ENCODE peak calls at places on chromosomes 3 and 15, in eight cellular contexts. One of them, this sample, is unnamed.

GRCh38 chr15:59326856-59327255 is 45.8 kb downstream of the MYO1E start:
- DNase-seq in T-helper 9 cell: no peak
- DNase-seq in COR-L47: no peak
- DNase-seq in Daoy: no peak
- DNase-seq in GM03348: no peak
- DNase-seq in HFFc6: no peak
- DNase-seq in left colon: no peak
- DNase-seq in stimulated activated CD8-positive, alpha-beta memory T cell treated with anti-CD3 and anti-CD28 coated beads, Interleukin-4, amount 100 ng/mL, for 4 hours: no peak
- DNase-seq in this sample: no peak

GRCh38 chr3:27271890-27272289 is 97.3 kb downstream of the NEK10 start:
- DNase-seq in Daoy: no peak
- DNase-seq in T-helper 9 cell: no peak
- DNase-seq in stimulated activated CD8-positive, alpha-beta memory T cell treated with anti-CD3 and anti-CD28 coated beads, Interleukin-4, amount 100 ng/mL, for 4 hours: no peak
- DNase-seq in COR-L47: no peak
- DNase-seq in left colon: no peak
- DNase-seq in GM03348: no peak
- DNase-seq in HFFc6: no peak
- DNase-seq in this sample: no peak

GRCh38 chr15:90322531-90322930 is 29.6 kb upstream of the ZNF774 start:
- DNase-seq in GM03348: no peak
- DNase-seq in HFFc6: no peak
- DNase-seq in Daoy: peak; percentile 8
- DNase-seq in stimulated activated CD8-positive, alpha-beta memory T cell treated with anti-CD3 and anti-CD28 coated beads, Interleukin-4, amount 100 ng/mL, for 4 hours: no peak
- DNase-seq in T-helper 9 cell: no peak
- DNase-seq in left colon: no peak
- DNase-seq in COR-L47: no peak
- DNase-seq in this sample: no peak

GRCh38 chr3:41893977-41894376 is 67.9 kb downstream of the ULK4 start:
- DNase-seq in left colon: no peak
- DNase-seq in GM03348: peak; percentile 66
- DNase-seq in Daoy: peak; percentile 20
- DNase-seq in stimulated activated CD8-positive, alpha-beta memory T cell treated with anti-CD3 and anti-CD28 coated beads, Interleukin-4, amount 100 ng/mL, for 4 hours: no peak
- DNase-seq in T-helper 9 cell: no peak
- DNase-seq in COR-L47: peak; percentile 6
- DNase-seq in HFFc6: peak; percentile 42
- DNase-seq in this sample: peak; percentile 23

GRCh38 chr15:78951841-78952238 is 7.0 kb upstream of the CTSH start:
- DNase-seq in HFFc6: peak; percentile 17
- DNase-seq in COR-L47: no peak
- DNase-seq in stimulated activated CD8-positive, alpha-beta memory T cell treated with anti-CD3 and anti-CD28 coated beads, Interleukin-4, amount 100 ng/mL, for 4 hours: no peak
- DNase-seq in T-helper 9 cell: no peak
- DNase-seq in Daoy: peak; percentile 41
- DNase-seq in GM03348: no peak
- DNase-seq in left colon: no peak
- DNase-seq in this sample: peak; percentile 13

GRCh38 chr3:29463306-29463705 is 182.4 kb downstream of the RBMS3 start:
- DNase-seq in stimulated activated CD8-positive, alpha-beta memory T cell treated with anti-CD3 and anti-CD28 coated beads, Interleukin-4, amount 100 ng/mL, for 4 hours: no peak
- DNase-seq in GM03348: no peak
- DNase-seq in HFFc6: no peak
- DNase-seq in T-helper 9 cell: no peak
- DNase-seq in Daoy: no peak
- DNase-seq in left colon: no peak
- DNase-seq in COR-L47: no peak
- DNase-seq in this sample: no peak

GRCh38 chr3:14222457-14222856 is 43.8 kb downstream of the LSM3 start:
- DNase-seq in Daoy: no peak
- DNase-seq in left colon: no peak
- DNase-seq in T-helper 9 cell: no peak
- DNase-seq in stimulated activated CD8-positive, alpha-beta memory T cell treated with anti-CD3 and anti-CD28 coated beads, Interleukin-4, amount 100 ng/mL, for 4 hours: no peak
- DNase-seq in COR-L47: no peak
- DNase-seq in HFFc6: no peak
- DNase-seq in GM03348: peak; percentile 20
- DNase-seq in this sample: no peak

GRCh38 chr15:31437686-31438085 is 111.1 kb downstream of the KLF13 start:
- DNase-seq in COR-L47: no peak
- DNase-seq in GM03348: no peak
- DNase-seq in left colon: no peak
- DNase-seq in stimulated activated CD8-positive, alpha-beta memory T cell treated with anti-CD3 and anti-CD28 coated beads, Interleukin-4, amount 100 ng/mL, for 4 hours: no peak
- DNase-seq in T-helper 9 cell: no peak
- DNase-seq in HFFc6: no peak
- DNase-seq in Daoy: no peak
- DNase-seq in this sample: no peak

GRCh38 chr15:92808611-92809063 is 91.5 kb upstream of the CHD2 start:
- DNase-seq in stimulated activated CD8-positive, alpha-beta memory T cell treated with anti-CD3 and anti-CD28 coated beads, Interleukin-4, amount 100 ng/mL, for 4 hours: no peak
- DNase-seq in COR-L47: no peak
- DNase-seq in HFFc6: peak; percentile 28
- DNase-seq in left colon: no peak
- DNase-seq in T-helper 9 cell: peak; percentile 11
- DNase-seq in Daoy: no peak
- DNase-seq in GM03348: peak; percentile 66
- DNase-seq in this sample: no peak

GRCh38 chr3:172317984-172318383 is 130.3 kb downstream of the GHSR start:
- DNase-seq in GM03348: peak; percentile 88
- DNase-seq in left colon: no peak
- DNase-seq in COR-L47: no peak
- DNase-seq in HFFc6: peak; percentile 87
- DNase-seq in T-helper 9 cell: no peak
- DNase-seq in Daoy: peak; percentile 94
- DNase-seq in stimulated activated CD8-positive, alpha-beta memory T cell treated with anti-CD3 and anti-CD28 coated beads, Interleukin-4, amount 100 ng/mL, for 4 hours: no peak
- DNase-seq in this sample: no peak

GRCh38 chr3:188104050-188104449 is 49.9 kb upstream of the LPP start:
- DNase-seq in stimulated activated CD8-positive, alpha-beta memory T cell treated with anti-CD3 and anti-CD28 coated beads, Interleukin-4, amount 100 ng/mL, for 4 hours: no peak
- DNase-seq in Daoy: no peak
- DNase-seq in GM03348: no peak
- DNase-seq in left colon: no peak
- DNase-seq in HFFc6: peak; percentile 36
- DNase-seq in COR-L47: no peak
- DNase-seq in T-helper 9 cell: no peak
- DNase-seq in this sample: no peak

GRCh38 chr3:39291903-39292329 is 12.1 kb upstream of the CX3CR1 start:
- DNase-seq in HFFc6: peak; percentile 35
- DNase-seq in stimulated activated CD8-positive, alpha-beta memory T cell treated with anti-CD3 and anti-CD28 coated beads, Interleukin-4, amount 100 ng/mL, for 4 hours: peak; percentile 62
- DNase-seq in T-helper 9 cell: peak; percentile 60
- DNase-seq in Daoy: peak; percentile 42
- DNase-seq in COR-L47: no peak
- DNase-seq in left colon: peak; percentile 49
- DNase-seq in GM03348: peak; percentile 84
- DNase-seq in this sample: no peak

GRCh38 chr15:90249123-90249863 is at the start of gene TTLL13:
- DNase-seq in T-helper 9 cell: no peak
- DNase-seq in COR-L47: peak; percentile 89
- DNase-seq in HFFc6: peak; percentile 75
- DNase-seq in GM03348: peak; percentile 97
- DNase-seq in left colon: peak; percentile 97
- DNase-seq in Daoy: peak; percentile 95
- DNase-seq in stimulated activated CD8-positive, alpha-beta memory T cell treated with anti-CD3 and anti-CD28 coated beads, Interleukin-4, amount 100 ng/mL, for 4 hours: peak; percentile 42
- DNase-seq in this sample: peak; percentile 44

GRCh38 chr15:88193415-88193814 is 63.1 kb downstream of the NTRK3 start:
- DNase-seq in HFFc6: no peak
- DNase-seq in GM03348: no peak
- DNase-seq in left colon: no peak
- DNase-seq in Daoy: no peak
- DNase-seq in COR-L47: no peak
- DNase-seq in stimulated activated CD8-positive, alpha-beta memory T cell treated with anti-CD3 and anti-CD28 coated beads, Interleukin-4, amount 100 ng/mL, for 4 hours: no peak
- DNase-seq in T-helper 9 cell: no peak
- DNase-seq in this sample: no peak

GRCh38 chr3:72319202-72320095 is 528.8 kb downstream of the SHQ1 start:
- DNase-seq in GM03348: peak; percentile 42
- DNase-seq in T-helper 9 cell: no peak
- DNase-seq in stimulated activated CD8-positive, alpha-beta memory T cell treated with anti-CD3 and anti-CD28 coated beads, Interleukin-4, amount 100 ng/mL, for 4 hours: no peak
- DNase-seq in Daoy: peak; percentile 39
- DNase-seq in HFFc6: peak; percentile 58
- DNase-seq in COR-L47: no peak
- DNase-seq in left colon: no peak
- DNase-seq in this sample: no peak

GRCh38 chr3:49689046-49689886 is at the start of the genes MST1 and RNF123:
- DNase-seq in Daoy: peak; percentile 94
- DNase-seq in T-helper 9 cell: peak; percentile 93
- DNase-seq in GM03348: peak; percentile 95
- DNase-seq in COR-L47: no peak
- DNase-seq in left colon: peak; percentile 86
- DNase-seq in HFFc6: peak; percentile 74
- DNase-seq in stimulated activated CD8-positive, alpha-beta memory T cell treated with anti-CD3 and anti-CD28 coated beads, Interleukin-4, amount 100 ng/mL, for 4 hours: peak; percentile 73
- DNase-seq in this sample: no peak

GRCh38 chr3:114213262-114213668 is 24.1 kb downstream of the ZNF80 start:
- DNase-seq in left colon: no peak
- DNase-seq in COR-L47: no peak
- DNase-seq in Daoy: peak; percentile 28
- DNase-seq in T-helper 9 cell: no peak
- DNase-seq in stimulated activated CD8-positive, alpha-beta memory T cell treated with anti-CD3 and anti-CD28 coated beads, Interleukin-4, amount 100 ng/mL, for 4 hours: no peak
- DNase-seq in HFFc6: peak; percentile 81
- DNase-seq in GM03348: peak; percentile 16
- DNase-seq in this sample: peak; percentile 39

GRCh38 chr3:124429129-124429815 is 301.0 kb upstream of the UMPS start:
- DNase-seq in T-helper 9 cell: no peak
- DNase-seq in Daoy: peak; percentile 75
- DNase-seq in GM03348: peak; percentile 46
- DNase-seq in stimulated activated CD8-positive, alpha-beta memory T cell treated with anti-CD3 and anti-CD28 coated beads, Interleukin-4, amount 100 ng/mL, for 4 hours: no peak
- DNase-seq in left colon: no peak
- DNase-seq in HFFc6: peak; percentile 84
- DNase-seq in COR-L47: no peak
- DNase-seq in this sample: peak; percentile 69

GRCh38 chr15:100016632-100017031 is 283.4 kb upstream of the LYSMD4 start:
- DNase-seq in stimulated activated CD8-positive, alpha-beta memory T cell treated with anti-CD3 and anti-CD28 coated beads, Interleukin-4, amount 100 ng/mL, for 4 hours: no peak
- DNase-seq in left colon: no peak
- DNase-seq in T-helper 9 cell: no peak
- DNase-seq in Daoy: no peak
- DNase-seq in GM03348: no peak
- DNase-seq in COR-L47: no peak
- DNase-seq in HFFc6: no peak
- DNase-seq in this sample: no peak

GRCh38 chr15:38589502-38589901 is 24.9 kb upstream of the RASGRP1 start:
- DNase-seq in T-helper 9 cell: no peak
- DNase-seq in HFFc6: peak; percentile 71
- DNase-seq in COR-L47: no peak
- DNase-seq in left colon: no peak
- DNase-seq in Daoy: peak; percentile 80
- DNase-seq in GM03348: peak; percentile 76
- DNase-seq in stimulated activated CD8-positive, alpha-beta memory T cell treated with anti-CD3 and anti-CD28 coated beads, Interleukin-4, amount 100 ng/mL, for 4 hours: no peak
- DNase-seq in this sample: no peak

GRCh38 chr15:31250033-31250432 is 76.6 kb upstream of the KLF13 start:
- DNase-seq in GM03348: no peak
- DNase-seq in T-helper 9 cell: no peak
- DNase-seq in HFFc6: no peak
- DNase-seq in COR-L47: no peak
- DNase-seq in Daoy: no peak
- DNase-seq in stimulated activated CD8-positive, alpha-beta memory T cell treated with anti-CD3 and anti-CD28 coated beads, Interleukin-4, amount 100 ng/mL, for 4 hours: no peak
- DNase-seq in left colon: no peak
- DNase-seq in this sample: no peak

GRCh38 chr3:126156468-126156867 is 23.9 kb downstream of the ALDH1L1 start:
- DNase-seq in COR-L47: no peak
- DNase-seq in Daoy: no peak
- DNase-seq in T-helper 9 cell: no peak
- DNase-seq in left colon: no peak
- DNase-seq in HFFc6: no peak
- DNase-seq in GM03348: peak; percentile 36
- DNase-seq in stimulated activated CD8-positive, alpha-beta memory T cell treated with anti-CD3 and anti-CD28 coated beads, Interleukin-4, amount 100 ng/mL, for 4 hours: no peak
- DNase-seq in this sample: no peak

GRCh38 chr3:159987291-159987711 is 1.3 kb upstream of the IL12A start:
- DNase-seq in left colon: no peak
- DNase-seq in T-helper 9 cell: no peak
- DNase-seq in stimulated activated CD8-positive, alpha-beta memory T cell treated with anti-CD3 and anti-CD28 coated beads, Interleukin-4, amount 100 ng/mL, for 4 hours: no peak
- DNase-seq in HFFc6: peak; percentile 38
- DNase-seq in Daoy: peak; percentile 58
- DNase-seq in GM03348: peak; percentile 76
- DNase-seq in COR-L47: no peak
- DNase-seq in this sample: no peak

GRCh38 chr3:134311693-134312071 is 61.0 kb upstream of the RYK start:
- DNase-seq in COR-L47: no peak
- DNase-seq in GM03348: no peak
- DNase-seq in T-helper 9 cell: no peak
- DNase-seq in left colon: no peak
- DNase-seq in HFFc6: no peak
- DNase-seq in Daoy: no peak
- DNase-seq in stimulated activated CD8-positive, alpha-beta memory T cell treated with anti-CD3 and anti-CD28 coated beads, Interleukin-4, amount 100 ng/mL, for 4 hours: no peak
- DNase-seq in this sample: no peak

GRCh38 chr3:188198760-188199327 is 44.9 kb downstream of the LPP start:
- DNase-seq in stimulated activated CD8-positive, alpha-beta memory T cell treated with anti-CD3 and anti-CD28 coated beads, Interleukin-4, amount 100 ng/mL, for 4 hours: no peak
- DNase-seq in Daoy: no peak
- DNase-seq in GM03348: no peak
- DNase-seq in T-helper 9 cell: no peak
- DNase-seq in left colon: peak; percentile 60
- DNase-seq in HFFc6: no peak
- DNase-seq in COR-L47: no peak
- DNase-seq in this sample: no peak